ENCODE peak calls at places on chromosomes 5 and 9, in five cellular contexts. K, I, A, N and E are unnamed samples.

GRCh38 chr5:52783226-52783959 is 4.3 kb upstream of the ITGA1 start:
- DNase-seq in K (peak), I (no peak), A (peak), N (no peak), E (no peak)

GRCh38 chr5:108297042-108297596 is 84.8 kb downstream of the FBXL17 start:
- DNase-seq in K (no peak), I (no peak), A (no peak), N (no peak), E (no peak)

GRCh38 chr5:172646716-172647285 is 5.7 kb downstream of the NEURL1B start:
- DNase-seq in K (no peak), I (no peak), A (no peak), N (no peak), E (no peak)

GRCh38 chr5:43396762-43397304 is 15.4 kb downstream of the CCL28 start:
- DNase-seq in K (peak), I (peak), A (no peak), N (peak), E (no peak)

GRCh38 chr9:133122935-133123611 is 2.0 kb upstream of the RALGDS start:
- DNase-seq in K (no peak), I (peak), A (no peak), N (no peak), E (no peak)

GRCh38 chr9:22210262-22210661 is 201.2 kb upstream of the CDKN2B start:
- DNase-seq in K (peak), I (no peak), A (no peak), N (no peak), E (no peak)

GRCh38 chr5:168433982-168434381 is 52.3 kb upstream of the RARS1 start:
- DNase-seq in K (no peak), I (no peak), A (no peak), N (no peak), E (no peak)

GRCh38 chr5:65961644-65962043 is 35.3 kb downstream of the ERBIN start:
- DNase-seq in K (peak), I (no peak), A (peak), N (no peak), E (no peak)

GRCh38 chr5:45774528-45774927 is 78.3 kb upstream of the HCN1 start:
- DNase-seq in K (peak), I (no peak), A (no peak), N (no peak), E (no peak)

GRCh38 chr5:16065810-16066209 is 113.8 kb downstream of the MARCHF11 start:
- DNase-seq in K (no peak), I (no peak), A (no peak), N (no peak), E (no peak)

GRCh38 chr5:152505442-152506042 is 100.5 kb upstream of the NMUR2 start:
- DNase-seq in K (peak), I (no peak), A (peak), N (peak), E (no peak)

GRCh38 chr9:36873247-36873875 is 160.7 kb downstream of the PAX5 start:
- DNase-seq in K (peak), I (no peak), A (peak), N (peak), E (no peak)

GRCh38 chr9:91921371-91921770 is 28.7 kb downstream of the ROR2 start:
- DNase-seq in K (no peak), I (no peak), A (no peak), N (no peak), E (no peak)

GRCh38 chr5:174052636-174053035 is 7.1 kb downstream of the NSG2 start:
- DNase-seq in K (no peak), I (no peak), A (no peak), N (no peak), E (no peak)

GRCh38 chr9:136567651-136568287 is 21.9 kb upstream of the NOTCH1 start:
- DNase-seq in K (peak), I (peak), A (no peak), N (peak), E (no peak)

GRCh38 chr9:114387678-114388431 is at the start of gene AKNA:
- DNase-seq in K (no peak), I (peak), A (no peak), N (peak), E (peak)

GRCh38 chr9:109255394-109255793 is 65.5 kb downstream of the EPB41L4B start:
- DNase-seq in K (no peak), I (no peak), A (no peak), N (no peak), E (no peak)

GRCh38 chr5:120769291-120769872 is 305.3 kb downstream of the PRR16 start:
- DNase-seq in K (no peak), I (no peak), A (peak), N (no peak), E (no peak)

GRCh38 chr9:114448706-114449105 is 56.6 kb downstream of the WHRN start:
- DNase-seq in K (peak), I (no peak), A (no peak), N (no peak), E (no peak)

GRCh38 chr5:61362796-61363364 is 30.8 kb downstream of the ZSWIM6 start:
- DNase-seq in K (peak), I (no peak), A (no peak), N (no peak), E (no peak)

GRCh38 chr5:126366199-126366560 is 57.0 kb upstream of the GRAMD2B start:
- DNase-seq in K (no peak), I (no peak), A (no peak), N (no peak), E (no peak)

GRCh38 chr5:115487168-115487567 is 57.4 kb downstream of the FEM1C start:
- DNase-seq in K (no peak), I (no peak), A (no peak), N (no peak), E (no peak)

GRCh38 chr5:140145818-140146522 is 20.2 kb downstream of the IGIP start:
- DNase-seq in K (peak), I (peak), A (no peak), N (peak), E (peak)

GRCh38 chr5:9932770-9933169 is 302.6 kb upstream of the TAS2R1 start:
- DNase-seq in K (peak), I (no peak), A (peak), N (no peak), E (no peak)

GRCh38 chr5:55691265-55692105 is 20.6 kb downstream of the SLC38A9 start:
- DNase-seq in K (peak), I (no peak), A (no peak), N (no peak), E (no peak)

DNA sequence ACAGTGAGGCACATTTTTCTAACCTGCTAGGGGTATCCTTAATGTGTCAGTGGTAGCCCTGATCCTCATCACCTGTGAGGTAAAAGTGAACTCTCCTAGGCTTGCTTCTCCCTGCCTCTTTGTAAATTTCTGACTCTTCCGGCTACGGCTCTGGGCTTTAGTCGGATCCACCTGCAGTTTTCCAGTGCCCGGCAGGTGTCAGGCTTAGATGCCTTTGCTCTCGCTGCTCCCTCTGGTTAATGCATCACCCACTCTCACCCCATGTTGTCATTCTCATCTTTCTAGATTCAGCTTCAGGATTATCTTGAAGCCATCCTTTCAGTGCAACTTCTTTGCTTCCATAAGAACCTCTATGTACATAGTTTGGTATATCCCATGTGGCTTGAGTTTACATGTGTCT is 3.6 kb downstream of the CEP78 start:
- DNase-seq in K (peak), I (no peak), A (no peak), N (peak), E (no peak)
- TF ChIP-seq CTCF in K (peak), I (no peak), A (no peak), N (peak), E (peak)

DNA sequence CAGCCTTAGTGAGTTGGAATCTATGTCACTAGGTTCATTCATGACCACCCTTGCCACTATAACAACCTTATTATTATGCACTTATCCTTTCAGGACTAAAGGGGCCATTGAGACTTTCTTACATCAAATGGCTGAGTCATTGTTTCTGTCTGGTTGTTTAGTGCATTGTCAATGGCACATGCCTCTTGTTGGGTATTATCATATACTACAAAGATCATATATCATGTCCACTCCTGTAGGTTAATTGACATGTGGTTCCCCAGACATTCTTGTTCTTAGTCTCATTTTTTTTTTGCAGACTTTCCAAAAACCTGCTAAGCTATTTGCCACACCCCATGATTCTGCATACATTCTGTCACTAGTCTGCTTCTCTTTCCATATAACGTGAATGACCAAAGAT is 66.7 kb upstream of the PRDM9 start:
- DNase-seq in K (no peak), I (no peak), A (no peak), N (no peak), E (no peak)
- TF ChIP-seq CTCF in K (no peak), I (no peak), A (no peak), N (no peak), E (no peak)

GRCh38 chr9:2872307-2872940 is 28.5 kb upstream of the PUM3 start:
- DNase-seq in K (no peak), I (no peak), A (no peak), N (no peak), E (no peak)

GRCh38 chr9:2870340-2870739 is 26.4 kb upstream of the PUM3 start:
- DNase-seq in K (no peak), I (no peak), A (no peak), N (no peak), E (no peak)

GRCh38 chr9:2875218-2875977 is 31.5 kb upstream of the PUM3 start:
- DNase-seq in K (no peak), I (no peak), A (no peak), N (no peak), E (no peak)

GRCh38 chr9:2874001-2874750 is 30.3 kb upstream of the PUM3 start:
- DNase-seq in K (no peak), I (no peak), A (peak), N (no peak), E (no peak)

GRCh38 chr9:2872941-2873323 is 29.0 kb upstream of the PUM3 start:
- DNase-seq in K (no peak), I (no peak), A (no peak), N (no peak), E (no peak)
- TF ChIP-seq CTCF in K (no peak), I (peak), A (no peak), N (no peak), E (no peak)

DNA sequence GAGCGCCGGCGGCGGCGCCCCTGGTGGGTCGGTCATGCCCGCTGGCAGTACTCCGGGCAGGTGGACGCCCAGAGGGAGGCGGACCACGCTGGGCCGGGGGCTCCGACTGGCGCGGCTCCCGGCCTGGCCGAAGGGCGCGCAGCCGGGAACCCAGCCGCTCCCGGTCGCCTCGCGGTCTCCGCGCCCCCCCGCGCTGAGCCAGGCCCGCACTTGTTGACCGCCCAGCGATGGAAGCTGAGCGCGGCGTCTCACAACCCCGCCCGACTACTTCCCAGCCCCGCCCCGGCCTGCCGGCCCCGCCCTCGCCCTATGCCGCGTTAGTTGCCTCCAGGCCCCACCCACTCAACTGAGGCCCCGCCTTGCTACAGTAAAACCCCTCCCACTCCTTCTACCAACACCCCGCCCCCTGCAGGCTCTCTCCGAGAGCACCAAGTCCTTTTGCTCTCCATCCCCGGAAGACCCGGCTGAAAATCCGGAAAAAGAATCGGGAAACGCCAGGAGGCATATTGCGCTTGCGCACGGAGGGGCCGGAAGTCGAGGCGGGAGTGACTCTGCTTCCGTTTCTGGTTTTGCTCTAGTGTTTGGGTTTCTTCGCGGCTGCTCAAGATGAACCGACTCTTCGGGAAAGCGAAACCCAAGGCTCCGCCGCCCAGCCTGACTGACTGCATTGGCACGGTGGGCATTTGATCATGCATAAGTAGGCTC is at the start of the genes BAG1 and CHMP5:
- DNase-seq in K (peak), I (peak), A (peak), N (peak), E (peak)
- TF ChIP-seq CTCF in K (no peak), I (peak), A (peak), N (no peak), E (peak)